ENCODE peak calls at places on chromosomes 6 and 20, in eight cellular contexts. U, H, T, G, Q, R, M and I are unnamed samples.

GRCh38 chr20:8331740-8332412 is 199.8 kb downstream of the PLCB1 start:
- DNase-seq in U (peak), H (peak), T (no peak), G (no peak), Q (no peak), R (no peak), M (no peak), I (no peak)

GRCh38 chr6:83310046-83310445 is 116.9 kb downstream of the RWDD2A start:
- DNase-seq in U (no peak), H (no peak), T (no peak), G (no peak), Q (no peak), R (no peak), M (no peak), I (no peak)

GRCh38 chr20:24134284-24134683 is 145.7 kb upstream of the GGTLC1 start:
- DNase-seq in U (no peak), H (peak), T (peak), G (no peak), Q (no peak), R (peak), M (no peak), I (no peak)

GRCh38 chr6:152595507-152595906 is 41.7 kb downstream of the SYNE1 start:
- DNase-seq in U (no peak), H (peak), T (no peak), G (no peak), Q (no peak), R (no peak), M (peak), I (no peak)

GRCh38 chr6:20755631-20756030 is 221.4 kb downstream of the CDKAL1 start:
- DNase-seq in U (no peak), H (peak), T (no peak), G (no peak), Q (no peak), R (no peak), M (no peak), I (no peak)

GRCh38 chr20:63884506-63885263 is 10.2 kb upstream of the DNAJC5 start:
- DNase-seq in U (no peak), H (no peak), T (no peak), G (no peak), Q (no peak), R (peak), M (no peak), I (no peak)

GRCh38 chr6:14806101-14806500 is 439.8 kb upstream of the JARID2 start:
- DNase-seq in U (no peak), H (no peak), T (no peak), G (no peak), Q (no peak), R (no peak), M (no peak), I (no peak)

GRCh38 chr6:144343736-144344428 is 58.7 kb downstream of the UTRN start:
- DNase-seq in U (no peak), H (no peak), T (no peak), G (no peak), Q (no peak), R (no peak), M (peak), I (no peak)

GRCh38 chr20:481167-481566 is 18.8 kb upstream of the TBC1D20 start:
- DNase-seq in U (no peak), H (no peak), T (no peak), G (no peak), Q (no peak), R (no peak), M (no peak), I (no peak)

GRCh38 chr6:33987531-33988021 is 158.3 kb downstream of the GRM4 start:
- DNase-seq in U (no peak), H (no peak), T (peak), G (no peak), Q (no peak), R (peak), M (no peak), I (no peak)

GRCh38 chr20:58162976-58163375 is 65.5 kb downstream of the ANKRD60 start:
- DNase-seq in U (no peak), H (peak), T (no peak), G (no peak), Q (no peak), R (no peak), M (no peak), I (no peak)

GRCh38 chr6:136657629-136658028 is 107.4 kb upstream of the MAP7 start:
- DNase-seq in U (no peak), H (peak), T (no peak), G (no peak), Q (no peak), R (no peak), M (no peak), I (no peak)

GRCh38 chr6:134303903-134304302 is 14.0 kb downstream of the SGK1 start:
- DNase-seq in U (no peak), H (no peak), T (no peak), G (no peak), Q (no peak), R (no peak), M (no peak), I (no peak)

GRCh38 chr20:63706852-63707557 is 771 bp downstream of the ARFRP1 start:
- DNase-seq in U (no peak), H (peak), T (no peak), G (peak), Q (no peak), R (peak), M (peak), I (peak)

GRCh38 chr6:37761872-37762271 is 57.7 kb upstream of the ZFAND3 start:
- DNase-seq in U (no peak), H (no peak), T (no peak), G (no peak), Q (no peak), R (no peak), M (no peak), I (no peak)

GRCh38 chr6:169701218-169701952 is 444 bp downstream of the WDR27 start:
- DNase-seq in U (no peak), H (no peak), T (peak), G (no peak), Q (no peak), R (peak), M (peak), I (peak)

GRCh38 chr6:166626177-166627038 is 643 bp downstream of the RPS6KA2 start:
- DNase-seq in U (no peak), H (peak), T (peak), G (peak), Q (no peak), R (no peak), M (no peak), I (no peak)